ENCODE peak calls at places on chromosomes 12 and 14, in four cellular contexts. F, G, Y and C are unnamed samples.

GRCh38 chr14:99674776-99675175 is 9.3 kb upstream of the CYP46A1 start:
- DNase-seq in G (no peak), Y (no peak), F (no peak), C (no peak)

GRCh38 chr12:47577213-47577612 is 128.6 kb downstream of the RPAP3 start:
- DNase-seq in Y (no peak), G (no peak), F (no peak), C (no peak)

GRCh38 chr14:22835505-22835904 is 880 bp upstream of the MMP14 start:
- DNase-seq in G (no peak), Y (no peak), F (no peak), C (no peak)

GRCh38 chr12:105331805-105332251 is 1.3 kb downstream of the C12orf75 start:
- DNase-seq in G (no peak), F (no peak), Y (no peak), C (no peak)

GRCh38 chr12:70739741-70740140 is 102.5 kb upstream of the PTPRB start:
- DNase-seq in F (no peak), G (no peak), Y (no peak), C (no peak)

GRCh38 chr12:65765436-65765813 is 58.9 kb upstream of the HMGA2 start:
- DNase-seq in F (no peak), G (no peak), Y (no peak), C (no peak)

GRCh38 chr12:13079440-13079906 is 24.0 kb downstream of the GSG1 start:
- DNase-seq in F (no peak), Y (no peak), G (no peak), C (no peak)

GRCh38 chr12:89453579-89453978 is 71.0 kb downstream of the GALNT4 start:
- DNase-seq in F (no peak), Y (no peak), G (no peak), C (no peak)

GRCh38 chr14:36856095-36856878 is 194.6 kb downstream of the PAX9 start:
- DNase-seq in G (no peak), Y (no peak), F (no peak), C (no peak)

GRCh38 chr14:77791225-77791600 is 8.7 kb upstream of the ADCK1 start:
- DNase-seq in Y (no peak), G (no peak), F (no peak), C (no peak)

GRCh38 chr12:124441443-124442190 is 125.8 kb downstream of the NCOR2 start:
- DNase-seq in F (no peak), G (no peak), Y (no peak), C (no peak)

GRCh38 chr14:69360438-69361108 is 37.5 kb downstream of the ERH start:
- DNase-seq in F (no peak), G (no peak), Y (no peak), C (no peak)

GRCh38 chr14:100303925-100304324 is 2.3 kb downstream of the SLC25A29 start:
- DNase-seq in G (no peak), Y (no peak), F (no peak), C (no peak)

GRCh38 chr12:9130244-9130643 is 14.5 kb upstream of the A2M start:
- DNase-seq in G (no peak), Y (no peak), F (no peak), C (no peak)

GRCh38 chr12:103800252-103800771 is 40.7 kb downstream of the NT5DC3 start:
- DNase-seq in Y (peak; percentile 34), F (peak; percentile 49), G (no peak), C (no peak)

GRCh38 chr12:1798734-1799067 is 21.7 kb upstream of the LRTM2 start:
- DNase-seq in Y (no peak), F (no peak), G (no peak), C (no peak)

GRCh38 chr14:32370720-32371119 is 41.6 kb downstream of the AKAP6 start:
- DNase-seq in Y (no peak), F (no peak), G (no peak), C (no peak)

GRCh38 chr12:8622681-8623080 is 10.0 kb upstream of the AICDA start:
- DNase-seq in G (no peak), Y (no peak), F (no peak), C (no peak)

GRCh38 chr12:10952645-10953044 is 13.6 kb upstream of the TAS2R14 start:
- DNase-seq in G (no peak), F (no peak), Y (peak; percentile 24), C (no peak)

GRCh38 chr12:96141216-96141944 is 52.8 kb upstream of the ELK3 start:
- DNase-seq in F (no peak), Y (no peak), G (no peak), C (no peak)

GRCh38 chr12:10361084-10361483 is 28.8 kb downstream of the KLRK1 start:
- DNase-seq in Y (no peak), G (no peak), F (no peak), C (no peak)

GRCh38 chr12:109588461-109589239 is 15.1 kb downstream of the MVK start:
- DNase-seq in F (no peak), G (no peak), Y (no peak), C (no peak)

GRCh38 chr12:38163442-38163801 is 153.2 kb upstream of the ALG10B start:
- DNase-seq in F (no peak), Y (no peak), G (no peak), C (no peak)
- H3K4me3 ChIP-seq in F (no peak overlapping the region), Y (no peak overlapping the region), G (no peak overlapping the region), C (no peak overlapping the region)

GRCh38 chr12:32454075-32454474 is 54.7 kb downstream of the FGD4 start:
- DNase-seq in Y (no peak), G (peak; percentile 65), F (no peak), C (no peak)

GRCh38 chr12:32457251-32458025 is 58.1 kb downstream of the FGD4 start:
- DNase-seq in F (no peak), Y (no peak), G (no peak), C (no peak)

GRCh38 chr12:32454866-32455265 is 55.5 kb downstream of the FGD4 start:
- DNase-seq in Y (no peak), F (no peak), G (peak; percentile 76), C (no peak)

GRCh38 chr12:32451816-32452215 is 52.5 kb downstream of the FGD4 start:
- DNase-seq in F (no peak), G (no peak), Y (no peak), C (no peak)

GRCh38 chr12:32455607-32456063 is 56.3 kb downstream of the FGD4 start:
- DNase-seq in Y (peak; percentile 28), G (peak; percentile 32), F (peak; percentile 73), C (peak; percentile 33)
- H3K4me1 ChIP-seq in Y (peaks cover 45% of the 10 kb centered on the region), G (no peaks in the 10 kb centered on the region), F (peaks cover 14% of the 10 kb centered on the region), C (no peaks in the 10 kb centered on the region)

DNA sequence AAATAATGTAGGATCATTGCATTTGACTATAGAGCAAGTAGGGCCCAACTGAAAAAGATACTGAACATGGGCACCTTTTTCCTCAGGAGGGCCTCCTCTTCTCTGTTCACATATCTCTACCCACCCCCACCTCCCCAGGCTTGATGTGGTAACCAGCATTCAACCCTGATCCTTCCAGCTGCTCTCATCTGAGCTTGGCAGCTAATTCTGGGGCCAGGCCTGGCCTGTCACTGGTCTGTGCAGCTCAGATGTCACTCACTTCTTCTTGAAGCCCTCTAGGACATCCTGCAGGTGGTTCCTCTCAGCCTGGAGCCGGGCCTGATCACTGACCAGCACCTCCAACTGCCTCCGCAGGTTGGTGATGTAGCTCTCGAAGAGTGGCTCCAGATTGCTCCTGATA is 2.1 kb downstream of the KRT84 start:
- DNase-seq in G (no peak), F (no peak), Y (no peak), C (no peak)
- H3K9me3 ChIP-seq in G (no peaks in the 10 kb centered on the region), F (no peaks in the 10 kb centered on the region), Y (no peaks in the 10 kb centered on the region), C (no peaks in the 10 kb centered on the region)

GRCh38 chr12:84910549-84911241 is 1.9 kb downstream of the SLC6A15 start:
- DNase-seq in Y (no peak), G (no peak), F (no peak), C (no peak)

GRCh38 chr12:84912191-84913142 is at the start of gene SLC6A15:
- DNase-seq in G (peak; percentile 76), F (no peak), Y (no peak), C (no peak)

GRCh38 chr12:84913151-84913550 is 552 bp upstream of the SLC6A15 start:
- DNase-seq in G (no peak), Y (no peak), F (no peak), C (no peak)

GRCh38 chr12:84911331-84912190 is 1.0 kb downstream of the SLC6A15 start:
- DNase-seq in G (peak; percentile 72), Y (no peak), F (peak; percentile 30), C (no peak)
- H3K4me3 ChIP-seq in G (peak overlapping the region; percentile 85), Y (peak overlapping the region; percentile 33), F (peak overlapping the region; percentile 50), C (no peak overlapping the region)

DNA sequence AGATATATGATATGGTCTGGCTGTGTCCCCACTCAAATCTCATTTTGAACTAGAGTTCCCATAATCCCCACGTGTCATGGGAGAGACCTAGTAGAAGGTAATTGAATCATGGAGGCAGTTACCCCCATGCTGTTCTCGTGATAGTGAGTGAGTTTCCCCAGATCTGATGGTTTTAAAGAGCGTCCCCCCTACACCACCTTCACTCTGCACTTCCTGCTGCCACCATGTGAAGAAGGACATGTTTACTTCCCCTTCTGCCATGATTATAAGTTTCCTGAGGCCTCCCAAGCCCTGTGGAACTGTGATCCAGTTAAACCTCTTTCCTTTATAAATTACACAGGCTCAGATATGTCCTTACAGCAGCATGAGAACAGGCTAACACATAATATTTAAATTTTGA is 21.4 kb upstream of the DRAM1 start:
- DNase-seq in Y (no peak), F (no peak), G (no peak), C (no peak)
- H3K4me1 ChIP-seq in Y (peaks cover 3% of the 10 kb centered on the region), F (no peaks in the 10 kb centered on the region), G (no peaks in the 10 kb centered on the region), C (no peaks in the 10 kb centered on the region)

DNA sequence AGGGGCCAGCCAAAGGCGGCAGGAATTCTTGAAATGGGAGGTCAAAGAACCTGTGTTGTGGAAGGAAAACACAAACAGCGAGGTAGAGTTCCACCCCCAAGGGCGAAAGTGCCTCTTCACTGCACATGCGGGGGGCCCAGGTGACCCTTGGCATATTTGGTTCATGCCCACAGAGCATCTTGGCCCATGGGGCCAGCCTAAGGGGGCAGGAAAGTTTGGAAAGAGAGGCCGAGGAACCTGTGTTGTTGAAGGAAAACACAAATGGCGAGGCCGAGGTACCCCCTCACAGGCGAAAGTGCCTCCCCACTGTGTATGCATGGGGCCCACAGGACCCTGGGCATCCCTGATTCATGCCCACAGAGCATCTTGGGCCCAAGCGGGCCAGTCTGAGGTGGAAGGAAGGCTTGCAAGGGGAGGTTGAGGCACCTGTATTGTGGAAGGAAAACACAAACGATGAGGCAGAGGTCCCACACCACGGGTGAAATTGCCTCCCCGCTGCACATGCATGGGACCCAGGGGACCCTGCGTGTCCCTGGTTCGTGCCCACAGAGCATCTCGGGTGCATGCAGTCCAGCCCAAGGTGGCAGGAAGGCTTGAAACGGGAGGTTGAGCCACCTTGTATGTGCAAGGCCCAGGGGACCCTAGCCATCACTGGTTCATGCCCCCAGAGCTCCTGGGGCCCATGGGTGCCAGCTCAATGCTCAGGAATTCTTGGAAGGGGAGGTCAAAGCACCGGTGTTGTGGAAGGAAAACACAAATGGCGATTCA is 384.1 kb downstream of the ALG10 start:
- DNase-seq in G (no peak), F (no peak), Y (peak; percentile 11), C (no peak)
- H3K9me3 ChIP-seq in G (peaks cover 55% of the 10 kb centered on the region), F (no peaks in the 10 kb centered on the region), Y (no peaks in the 10 kb centered on the region), C (peaks cover 13% of the 10 kb centered on the region)